ENCODE peak calls at places on chromosome 20, in six cellular contexts. D, M, R, O, V and Y are unnamed samples.

GRCh38 chr20:14142171-14142570 is 146.9 kb downstream of the MACROD2 start:
- DNase-seq in M (peak), D (peak), V (peak), O (peak), R (peak), Y (peak)

GRCh38 chr20:10556519-10557083 is 117.2 kb downstream of the JAG1 start:
- DNase-seq in M (no peak), O (no peak), D (no peak), R (no peak), V (no peak), Y (no peak)

GRCh38 chr20:44279228-44279627 is 31.8 kb downstream of the FITM2 start:
- DNase-seq in D (peak), R (peak), M (peak), V (no peak), O (no peak), Y (no peak)

GRCh38 chr20:1810926-1811620 is 84.1 kb upstream of the SIRPA start:
- DNase-seq in D (peak), R (peak), M (peak), V (no peak), O (no peak), Y (no peak)

GRCh38 chr20:31923388-31924271 is 28.2 kb downstream of the PDRG1 start:
- DNase-seq in R (no peak), M (no peak), D (peak), O (no peak), V (no peak), Y (no peak)

GRCh38 chr20:49951160-49951559 is 15.0 kb downstream of the RNF114 start:
- DNase-seq in R (peak), O (no peak), D (peak), M (peak), V (no peak), Y (no peak)

GRCh38 chr20:14989891-14990290 is 652.5 kb upstream of the FLRT3 start:
- DNase-seq in M (no peak), V (no peak), O (no peak), R (no peak), D (no peak), Y (no peak)

GRCh38 chr20:50521221-50521642 is 11.0 kb downstream of the PTPN1 start:
- DNase-seq in R (no peak), M (no peak), V (no peak), O (no peak), D (peak), Y (no peak)

GRCh38 chr20:25214824-25215223 is 19.3 kb downstream of the ENTPD6 start:
- DNase-seq in R (no peak), O (no peak), D (no peak), V (no peak), M (no peak), Y (no peak)

GRCh38 chr20:57242414-57242813 is 24.0 kb downstream of the BMP7 start:
- DNase-seq in D (no peak), R (no peak), M (no peak), V (no peak), O (no peak), Y (no peak)

GRCh38 chr20:41072099-41072798 is 43.6 kb downstream of the TOP1 start:
- DNase-seq in R (peak), V (no peak), D (peak), M (peak), O (no peak), Y (no peak)

GRCh38 chr20:49980140-49981008 is 2.4 kb upstream of the SNAI1 start:
- DNase-seq in R (no peak), O (no peak), M (no peak), V (no peak), D (peak), Y (no peak)

GRCh38 chr20:1390552-1391403 is 2.1 kb downstream of the FKBP1A start:
- DNase-seq in V (no peak), M (peak), R (no peak), O (no peak), D (peak), Y (peak)

GRCh38 chr20:46324379-46324778 is 16.1 kb upstream of the CDH22 start:
- DNase-seq in D (peak), O (no peak), M (no peak), V (no peak), R (no peak), Y (no peak)

GRCh38 chr20:17806739-17807441 is 107.1 kb downstream of the BANF2 start:
- DNase-seq in R (peak), V (no peak), O (peak), M (no peak), D (peak), Y (no peak)

GRCh38 chr20:46648903-46649649 is 2.2 kb downstream of the SLC13A3 start:
- DNase-seq in M (no peak), R (no peak), V (no peak), O (no peak), D (no peak), Y (peak)

GRCh38 chr20:41046716-41047115 is 18.1 kb downstream of the TOP1 start:
- DNase-seq in M (no peak), D (peak), R (peak), O (no peak), V (no peak), Y (peak)

GRCh38 chr20:44805991-44806729 is 4.2 kb downstream of the RIMS4 start:
- DNase-seq in O (peak), V (no peak), D (peak), R (peak), M (no peak), Y (no peak)

GRCh38 chr20:17227199-17227535 is 327 bp downstream of the PCSK2 start:
- DNase-seq in O (no peak), D (peak), R (no peak), M (no peak), V (no peak), Y (no peak)

GRCh38 chr20:46206025-46206424 is 87.9 kb downstream of the CD40 start:
- DNase-seq in D (peak), M (peak), R (peak), V (no peak), O (no peak), Y (no peak)

GRCh38 chr20:44457016-44457415 is 18.7 kb upstream of the TTPAL start:
- DNase-seq in V (no peak), D (no peak), R (no peak), M (no peak), O (no peak), Y (no peak)

GRCh38 chr20:15359056-15359455 is 1021.6 kb upstream of the FLRT3 start:
- DNase-seq in D (peak), O (no peak), V (no peak), R (no peak), M (peak), Y (no peak)

GRCh38 chr20:46222521-46223007 is 85.7 kb downstream of the CDH22 start:
- DNase-seq in O (peak), M (no peak), R (no peak), V (no peak), D (no peak), Y (no peak)

GRCh38 chr20:29300579-29301551 is 1956.6 kb upstream of the DEFB115 start:
- DNase-seq in M (no peak), D (no peak), V (no peak), O (no peak), R (no peak), Y (no peak)

GRCh38 chr20:61983965-61984364 is 81.7 kb downstream of the TAF4 start:
- DNase-seq in M (no peak), V (no peak), R (no peak), O (no peak), D (no peak), Y (no peak)
- H3K9ac ChIP-seq in M (no peak), V (no peak), R (no peak), O (no peak), D (no peak), Y (no peak)

DNA sequence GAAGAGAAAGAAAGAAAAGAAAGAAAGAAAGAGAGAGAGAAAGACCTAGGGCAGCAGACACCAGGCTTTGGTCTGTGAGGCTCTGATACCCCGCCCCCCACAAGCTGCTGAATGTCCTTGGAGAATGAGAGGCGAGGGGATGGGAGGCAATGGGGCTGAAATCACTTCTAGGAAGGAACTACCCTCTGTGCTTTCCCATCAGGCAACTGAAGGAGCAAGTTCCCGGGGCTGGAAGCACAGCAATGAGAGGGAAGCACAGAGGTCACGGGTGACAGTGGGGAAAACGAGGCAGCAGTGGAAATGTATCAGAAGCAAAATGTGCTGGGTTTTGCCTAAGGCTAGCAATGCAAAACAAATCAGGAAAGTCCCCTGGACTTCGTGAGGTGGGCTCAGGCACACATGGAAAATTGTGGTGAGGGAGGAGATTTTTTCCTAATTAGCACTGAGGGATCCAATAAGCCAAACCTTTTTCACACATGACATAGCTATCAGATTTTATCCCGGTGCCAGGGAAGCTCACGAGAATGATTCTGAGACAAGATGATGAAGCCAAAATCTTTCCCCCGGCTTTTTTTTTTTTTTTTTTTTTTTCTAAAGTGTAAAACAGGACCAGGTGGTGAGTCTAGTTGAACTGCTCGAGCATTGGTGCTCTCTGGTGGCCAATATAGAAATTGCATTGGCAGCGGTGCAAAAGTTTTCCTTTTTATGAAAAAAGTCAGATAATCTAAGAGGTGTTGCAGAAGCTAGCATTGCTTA is 16.8 kb upstream of the ARFGEF2 start:
- DNase-seq in M (peak), R (peak), D (peak), V (peak), O (peak), Y (peak)
- H3K9ac ChIP-seq in M (no peak), R (no peak), D (no peak), V (no peak), O (no peak), Y (no peak)

GRCh38 chr20:62816879-62817873 is at the start of gene COL9A3:
- DNase-seq in M (no peak), V (no peak), D (peak), R (no peak), O (no peak), Y (no peak)
- H3K9ac ChIP-seq in M (no peak), V (no peak), D (no peak), R (no peak), O (no peak), Y (no peak)

DNA sequence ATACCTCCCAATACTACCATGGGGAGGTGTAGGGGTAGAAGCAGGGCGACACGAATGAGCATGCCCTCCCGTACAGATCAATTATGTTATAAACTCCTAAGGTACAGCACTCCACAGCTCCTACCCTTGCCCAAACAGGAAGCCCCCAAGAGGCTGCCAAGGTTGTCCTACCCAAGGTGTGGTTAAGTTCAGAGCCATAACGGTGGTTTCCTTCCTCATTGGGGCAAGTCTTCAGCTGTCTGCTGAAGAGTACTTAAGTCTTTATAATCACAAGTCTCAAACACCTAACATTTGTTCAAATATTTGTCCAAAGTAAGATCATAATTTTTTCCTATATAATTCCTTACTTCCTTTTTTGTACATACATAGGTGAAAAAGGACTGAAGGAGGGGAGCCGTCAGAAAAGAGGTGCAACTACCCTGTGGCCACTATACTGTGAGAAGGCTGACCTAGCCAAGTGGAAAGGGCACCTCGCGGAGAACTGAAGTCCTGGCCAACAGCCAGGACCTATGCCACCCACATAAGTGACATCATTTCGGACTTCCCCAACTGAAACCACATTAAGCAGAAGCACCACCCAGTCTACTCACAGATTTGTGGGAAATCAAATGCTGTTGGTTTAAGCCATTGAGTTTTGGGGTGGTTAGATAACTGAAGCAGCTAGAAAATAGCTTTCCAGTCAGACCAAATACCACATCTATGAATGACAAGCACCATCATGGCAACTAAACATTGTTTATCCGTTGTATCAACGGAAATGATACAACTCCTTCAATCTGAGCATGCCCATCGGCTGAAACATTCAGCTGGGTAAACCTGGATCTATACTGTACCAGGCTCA is 2.9 kb upstream of the RAB22A start:
- DNase-seq in O (no peak), R (peak), V (peak), D (peak), M (peak), Y (peak)
- H3K9ac ChIP-seq in O (no peak), R (peak), V (no peak), D (no peak), M (peak), Y (no peak)

GRCh38 chr20:54343073-54343472 is 132.3 kb upstream of the DOK5 start:
- DNase-seq in D (no peak), M (no peak), O (no peak), V (no peak), R (no peak), Y (no peak)

GRCh38 chr20:54339093-54339492 is 131.2 kb downstream of the PFDN4 start:
- DNase-seq in D (no peak), O (no peak), M (no peak), R (no peak), V (no peak), Y (no peak)

GRCh38 chr20:54342258-54342782 is 133.1 kb upstream of the DOK5 start:
- DNase-seq in R (no peak), V (no peak), M (no peak), O (no peak), D (no peak), Y (no peak)

GRCh38 chr20:54340667-54341081 is 132.8 kb downstream of the PFDN4 start:
- DNase-seq in V (no peak), R (peak), O (no peak), M (no peak), D (peak), Y (no peak)

GRCh38 chr20:54340206-54340605 is 132.3 kb downstream of the PFDN4 start:
- DNase-seq in D (no peak), O (no peak), V (no peak), M (no peak), R (no peak), Y (no peak)
- H3K9ac ChIP-seq in D (no peak), O (no peak), V (no peak), M (no peak), R (peak), Y (no peak)

DNA sequence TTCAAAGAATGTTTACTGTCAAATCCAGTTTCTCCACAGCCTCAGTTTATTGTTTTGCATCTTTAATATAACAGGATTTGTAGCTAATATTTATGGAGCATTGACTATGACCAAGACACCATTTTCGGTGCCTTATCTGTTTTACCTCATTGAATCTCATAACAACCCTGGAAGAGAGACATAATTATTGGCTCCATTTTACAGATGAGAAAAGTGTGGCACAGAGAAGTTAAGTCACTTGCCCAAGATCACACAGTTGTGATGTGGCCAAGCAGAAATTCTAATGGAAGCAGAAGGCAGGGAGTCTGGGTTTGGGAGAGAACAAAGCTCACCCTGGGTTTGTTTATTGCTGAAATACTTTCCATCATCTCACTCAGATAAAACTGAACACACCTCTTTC is 17.5 kb upstream of the NFATC2 start:
- DNase-seq in D (no peak), V (no peak), M (no peak), O (no peak), R (no peak), Y (no peak)
- H3K9ac ChIP-seq in D (no peak), V (no peak), M (no peak), O (no peak), R (peak), Y (no peak)

GRCh38 chr20:37314617-37315292 is 25.3 kb downstream of the MANBAL start:
- DNase-seq in O (no peak), M (no peak), R (no peak), V (no peak), D (peak), Y (no peak)
- H3K9ac ChIP-seq in O (no peak), M (peak), R (no peak), V (no peak), D (peak), Y (peak)

GRCh38 chr20:20604907-20605306 is 107.5 kb downstream of the RALGAPA2 start:
- DNase-seq in O (no peak), R (no peak), V (no peak), M (no peak), D (no peak), Y (no peak)

GRCh38 chr20:20606881-20607280 is 105.6 kb downstream of the RALGAPA2 start:
- DNase-seq in D (no peak), R (no peak), O (no peak), M (no peak), V (no peak), Y (no peak)

GRCh38 chr20:20606046-20606445 is 106.4 kb downstream of the RALGAPA2 start:
- DNase-seq in D (no peak), V (no peak), R (no peak), O (no peak), M (no peak), Y (no peak)

GRCh38 chr20:20604357-20604756 is 108.1 kb downstream of the RALGAPA2 start:
- DNase-seq in D (no peak), M (no peak), V (no peak), R (no peak), O (no peak), Y (no peak)

GRCh38 chr20:20603339-20603990 is 109.0 kb downstream of the RALGAPA2 start:
- DNase-seq in V (no peak), R (no peak), M (peak), D (no peak), O (no peak), Y (peak)
- H3K9ac ChIP-seq in V (no peak), R (no peak), M (no peak), D (no peak), O (no peak), Y (no peak)